ENCODE peak calls at places on chromosomes 2 and 18, in ten cellular contexts. J is NAMALWA, C is iris pigment epithelial cell, K is NCI-H1694 treated with DMSO at 0.1 percent for 48 hours, A is frontal cortex, Z is H54, M is brain pericyte, L is psoas muscle, E is smooth muscle cell of the brain vasculature, P is mesenchymal stem cell. U is an unnamed sample.
A peak's percentile ranks its signal among the peaks of the same experiment; 100 is the strongest.

GRCh38 chr18:56721491-56721890 is 70.3 kb downstream of the WDR7 start:
- DNase-seq in J (no peak), C (peak; percentile 89), K (no peak), A (no peak), Z (no peak), M (no peak), L (no peak), E (no peak), P (no peak), U (no peak)

GRCh38 chr2:178522950-178523595 is 42.8 kb downstream of the PLEKHA3 start:
- DNase-seq in J (peak; percentile 91), C (peak; percentile 80), K (peak; percentile 66), A (peak; percentile 52), Z (peak; percentile 70), M (peak; percentile 68), L (peak; percentile 90), E (peak; percentile 54), P (peak; percentile 74), U (peak; percentile 70)

GRCh38 chr2:134021830-134022524 is 231.9 kb upstream of the MGAT5 start:
- DNase-seq in J (peak; percentile 8), C (no peak), K (no peak), A (no peak), Z (no peak), M (no peak), L (no peak), E (no peak), P (no peak), U (no peak)

GRCh38 chr2:181911830-181912229 is 20.3 kb downstream of the ITPRID2 start:
- DNase-seq in J (no peak), C (no peak), K (no peak), A (no peak), Z (no peak), M (no peak), L (no peak), E (no peak), P (no peak), U (no peak)

GRCh38 chr2:103402944-103403343 is 641.1 kb downstream of the TMEM182 start:
- DNase-seq in J (no peak), C (no peak), K (no peak), A (no peak), Z (no peak), M (no peak), L (no peak), E (no peak), P (no peak), U (no peak)

GRCh38 chr2:128781166-128781887 is 462.7 kb upstream of the HS6ST1 start:
- DNase-seq in J (no peak), C (no peak), K (no peak), A (no peak), Z (no peak), M (no peak), L (no peak), E (no peak), P (no peak), U (no peak)

GRCh38 chr2:66981074-66981473 is 416.1 kb upstream of the ETAA1 start:
- DNase-seq in J (no peak), C (no peak), K (no peak), A (no peak), Z (no peak), M (no peak), L (no peak), E (no peak), P (no peak), U (no peak)

GRCh38 chr18:55234366-55235093 is 275.3 kb upstream of the CCDC68 start:
- DNase-seq in J (peak; percentile 89), C (peak; percentile 85), K (peak; percentile 89), A (peak; percentile 30), Z (peak; percentile 24), M (peak; percentile 46), L (peak; percentile 80), E (peak; percentile 76), P (peak; percentile 77), U (peak; percentile 78)

GRCh38 chr18:79488311-79489047 is 92.7 kb downstream of the NFATC1 start:
- DNase-seq in J (no peak), C (no peak), K (no peak), A (no peak), Z (no peak), M (no peak), L (peak; percentile 26), E (no peak), P (no peak), U (no peak)

GRCh38 chr2:10211822-10212438 is 89.4 kb downstream of the RRM2 start:
- DNase-seq in J (no peak), C (no peak), K (no peak), A (no peak), Z (no peak), M (no peak), L (no peak), E (no peak), P (no peak), U (no peak)

GRCh38 chr18:12397254-12397653 is 10.5 kb upstream of the PRELID3A start:
- DNase-seq in J (no peak), C (no peak), K (no peak), A (no peak), Z (no peak), M (no peak), L (no peak), E (no peak), P (no peak), U (no peak)

GRCh38 chr2:73986085-73986680 is 1.5 kb downstream of the TET3 start:
- DNase-seq in J (no peak), C (no peak), K (no peak), A (no peak), Z (no peak), M (no peak), L (no peak), E (no peak), P (no peak), U (no peak)

GRCh38 chr18:72830109-72830508 is 37.7 kb downstream of the NETO1 start:
- DNase-seq in J (peak; percentile 4), C (no peak), K (peak; percentile 36), A (no peak), Z (no peak), M (no peak), L (no peak), E (no peak), P (peak; percentile 5), U (no peak)

GRCh38 chr2:232315049-232315922 is 63.3 kb upstream of the ALPP start:
- DNase-seq in J (peak; percentile 91), C (peak; percentile 63), K (no peak), A (peak; percentile 57), Z (peak; percentile 84), M (no peak), L (peak; percentile 87), E (no peak), P (peak; percentile 93), U (no peak)

GRCh38 chr2:194769030-194769429 is 888.0 kb upstream of the SLC39A10 start:
- DNase-seq in J (no peak), C (no peak), K (no peak), A (no peak), Z (no peak), M (no peak), L (no peak), E (no peak), P (no peak), U (no peak)

GRCh38 chr2:169285528-169285927 is 76.8 kb downstream of the LRP2 start:
- DNase-seq in J (no peak), C (no peak), K (no peak), A (no peak), Z (no peak), M (no peak), L (no peak), E (no peak), P (no peak), U (no peak)

GRCh38 chr2:45905643-45905969 is 254.1 kb downstream of the PRKCE start:
- DNase-seq in J (peak; percentile 59), C (no peak), K (no peak), A (no peak), Z (no peak), M (no peak), L (no peak), E (no peak), P (no peak), U (no peak)

GRCh38 chr2:61014805-61015204 is 2.7 kb upstream of the PEX13 start:
- DNase-seq in J (no peak), C (no peak), K (no peak), A (no peak), Z (no peak), M (no peak), L (no peak), E (no peak), P (no peak), U (no peak)

GRCh38 chr2:143936758-143937562 is 583.0 kb downstream of the ZEB2 start:
- DNase-seq in J (no peak), C (peak; percentile 37), K (no peak), A (peak; percentile 36), Z (no peak), M (no peak), L (peak; percentile 51), E (no peak), P (peak; percentile 45), U (no peak)

GRCh38 chr2:27027211-27027651 is 5.5 kb upstream of the TMEM214 start:
- DNase-seq in J (no peak), C (no peak), K (no peak), A (no peak), Z (no peak), M (no peak), L (peak; percentile 60), E (no peak), P (no peak), U (no peak)

GRCh38 chr2:241214766-241215165 is 26.3 kb downstream of the ANO7 start:
- DNase-seq in J (no peak), C (no peak), K (no peak), A (no peak), Z (no peak), M (no peak), L (no peak), E (no peak), P (no peak), U (no peak)

GRCh38 chr2:139992711-139993345 is 1212.6 kb upstream of the NXPH2 start:
- DNase-seq in J (no peak), C (no peak), K (no peak), A (no peak), Z (no peak), M (no peak), L (no peak), E (no peak), P (no peak), U (no peak)

GRCh38 chr2:64402876-64403275 is 51.1 kb upstream of the LGALSL start:
- DNase-seq in J (no peak), C (peak; percentile 43), K (no peak), A (peak; percentile 28), Z (no peak), M (no peak), L (no peak), E (no peak), P (peak; percentile 83), U (no peak)

U was measured in DMS 273 treated with DMSO at 0.1 percent for 48 hours.